ENCODE peak calls at places on chromosomes 12 and 14, in five cellular contexts. G is GM10248, Z is endothelial cell, U is keratinocyte, I is endodermal cell. J is an unnamed sample.

GRCh38 chr12:14283489-14284144 is 81.9 kb upstream of the ATF7IP start:
- DNase-seq in I (peak), G (peak), U (no peak), Z (no peak), J (no peak)

GRCh38 chr12:17992002-17992656 is 97.9 kb downstream of the RERGL start:
- DNase-seq in G (peak), U (no peak), Z (peak), I (peak), J (peak)

GRCh38 chr14:100826371-100827139 is 637 bp downstream of the MEG3 start:
- DNase-seq in G (no peak), I (no peak), U (no peak), Z (no peak), J (no peak)

GRCh38 chr12:24360907-24361306 is 411.4 kb upstream of the SOX5 start:
- DNase-seq in U (no peak), G (no peak), Z (no peak), I (no peak), J (no peak)

GRCh38 chr14:59251811-59252771 is 63.6 kb downstream of the DAAM1 start:
- DNase-seq in I (no peak), U (no peak), G (no peak), Z (no peak), J (no peak)

GRCh38 chr12:3083949-3084348 is 6.8 kb downstream of the TSPAN9 start:
- DNase-seq in U (no peak), Z (no peak), I (peak), G (no peak), J (no peak)

GRCh38 chr12:7101047-7101693 is 7.8 kb downstream of the C1RL start:
- DNase-seq in G (no peak), I (no peak), Z (no peak), U (no peak), J (no peak)

GRCh38 chr14:104192146-104192882 is 53.9 kb downstream of the KIF26A start:
- DNase-seq in G (no peak), U (no peak), I (no peak), Z (no peak), J (no peak)

GRCh38 chr14:33676135-33676566 is 274.7 kb downstream of the EGLN3 start:
- DNase-seq in U (no peak), I (peak), G (no peak), Z (peak), J (peak)

GRCh38 chr12:104695453-104696148 is 238.9 kb downstream of the CHST11 start:
- DNase-seq in I (peak), Z (no peak), G (peak), U (no peak), J (no peak)

GRCh38 chr12:51905507-51906438 is 1.5 kb upstream of the ACVRL1 start:
- DNase-seq in Z (no peak), G (no peak), U (no peak), I (peak), J (no peak)

GRCh38 chr12:46959484-46959883 is 119.9 kb upstream of the PCED1B start:
- DNase-seq in I (no peak), G (no peak), U (no peak), Z (no peak), J (no peak)

GRCh38 chr14:37413504-37414003 is 181.5 kb downstream of the FOXA1 start:
- DNase-seq in U (no peak), I (no peak), Z (no peak), G (no peak), J (no peak)

GRCh38 chr14:37599527-37600368 is 4.3 kb downstream of the TTC6 start:
- DNase-seq in G (no peak), U (no peak), I (peak), Z (peak), J (peak)

GRCh38 chr14:24513009-24513408 is 4.9 kb upstream of the CMA1 start:
- DNase-seq in I (peak), Z (peak), U (no peak), G (no peak), J (peak)

GRCh38 chr12:65123435-65124063 is 2.4 kb upstream of the WIF1 start:
- DNase-seq in I (no peak), Z (peak), G (peak), U (no peak), J (peak)

GRCh38 chr12:130992448-130992847 is 38.7 kb downstream of the ADGRD1 start:
- DNase-seq in U (no peak), I (no peak), Z (no peak), G (no peak), J (no peak)

GRCh38 chr12:3299929-3300832 is 190.8 kb upstream of the PRMT8 start:
- DNase-seq in G (peak), Z (peak), U (peak), I (peak), J (peak)

GRCh38 chr14:21902561-21903199 is 229.1 kb upstream of the OR4E1 start:
- DNase-seq in G (no peak), Z (no peak), U (no peak), I (peak), J (peak)
- TF ChIP-seq CTCF in G (peak), Z (peak), U (peak), I (peak), J (peak)

GRCh38 chr14:74532246-74532645 is 38.7 kb downstream of the ISCA2 start:
- DNase-seq in Z (no peak), I (no peak), G (no peak), U (no peak), J (no peak)

GRCh38 chr14:74528886-74529285 is 35.3 kb downstream of the ISCA2 start:
- DNase-seq in Z (no peak), U (no peak), G (no peak), I (no peak), J (no peak)

GRCh38 chr14:74528406-74528805 is 34.8 kb downstream of the ISCA2 start:
- DNase-seq in Z (no peak), I (no peak), G (no peak), U (no peak), J (no peak)

GRCh38 chr14:74531011-74531410 is 37.4 kb downstream of the ISCA2 start:
- DNase-seq in I (no peak), U (no peak), Z (no peak), G (no peak), J (no peak)

DNA sequence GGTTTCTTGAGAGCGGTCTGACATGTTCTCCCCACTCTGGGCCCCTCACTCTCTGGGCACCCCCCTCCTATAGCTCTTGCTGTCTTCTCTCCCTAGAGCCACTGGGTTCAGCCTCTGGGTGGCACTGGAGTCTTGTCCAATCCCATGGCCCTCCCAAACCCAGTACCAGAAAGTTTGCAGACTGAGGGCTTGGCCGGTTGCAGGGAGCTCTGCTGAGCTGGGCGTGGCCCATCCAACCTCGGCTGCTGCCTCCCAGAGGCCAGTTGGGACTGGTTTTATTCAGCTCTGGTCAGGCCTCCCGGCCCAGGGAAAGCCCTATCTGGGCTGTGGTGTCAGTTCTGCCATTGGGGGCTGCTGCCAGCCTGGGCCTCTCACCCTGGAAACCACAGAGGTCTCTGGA is 37.9 kb downstream of the ISCA2 start:
- DNase-seq in Z (no peak), I (peak), U (no peak), G (no peak), J (no peak)
- TF ChIP-seq CTCF in Z (no peak), I (peak), U (peak), G (no peak), J (no peak)

DNA sequence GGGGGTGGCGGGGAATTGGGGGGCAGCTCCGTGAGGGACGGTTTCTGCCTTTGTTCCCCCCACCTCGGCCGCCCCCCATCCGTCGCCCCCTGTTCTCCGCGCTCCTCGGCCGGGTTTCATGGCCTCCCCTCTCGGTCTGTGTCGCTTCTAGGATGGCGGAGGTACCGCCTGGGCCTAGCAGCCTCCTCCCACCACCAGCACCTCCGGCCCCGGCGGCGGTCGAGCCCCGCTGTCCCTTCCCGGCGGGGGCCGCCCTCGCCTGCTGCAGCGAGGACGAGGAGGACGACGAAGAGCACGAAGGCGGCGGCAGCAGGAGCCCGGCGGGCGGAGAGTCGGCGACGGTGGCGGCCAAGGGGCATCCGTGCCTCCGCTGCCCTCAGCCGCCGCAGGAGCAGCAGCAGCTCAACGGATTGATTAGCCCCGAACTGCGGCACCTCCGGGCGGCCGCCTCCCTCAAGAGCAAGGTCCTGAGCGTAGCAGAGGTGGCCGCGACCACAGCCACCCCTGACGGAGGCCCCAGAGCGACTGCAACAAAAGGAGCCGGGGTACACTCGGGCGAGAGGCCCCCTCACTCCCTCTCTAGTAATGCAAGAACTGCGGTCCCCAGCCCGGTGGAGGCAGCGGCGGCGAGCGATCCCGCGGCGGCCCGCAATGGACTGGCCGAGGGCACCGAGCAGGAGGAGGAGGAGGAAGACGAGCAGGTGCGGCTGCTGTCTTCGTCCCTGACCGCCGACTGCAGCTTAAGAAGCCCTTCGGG is 598 bp downstream of the NAA30 start:
- DNase-seq in I (peak), Z (peak), U (no peak), G (peak), J (peak)
- TF ChIP-seq CTCF in I (no peak), Z (no peak), U (no peak), G (no peak), J (no peak)

DNA sequence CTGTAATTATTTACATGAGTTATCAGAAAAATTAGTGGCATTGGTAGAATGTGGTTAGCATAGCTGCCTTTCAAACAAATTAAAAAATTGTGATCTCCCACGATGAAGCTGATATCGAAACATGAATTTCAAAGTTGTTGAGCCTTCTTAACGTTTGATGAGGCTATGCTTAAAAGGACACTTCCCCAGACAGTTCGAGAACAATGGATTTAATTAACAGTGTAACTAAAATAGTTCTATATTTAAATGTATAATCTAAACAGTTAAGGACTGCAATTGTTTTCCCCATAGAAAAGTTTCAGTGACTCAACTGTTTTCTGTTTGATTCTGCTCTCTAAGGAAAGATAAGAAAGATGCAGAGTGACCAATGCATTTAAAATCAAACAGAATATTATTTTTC is 1.6 kb downstream of the CLEC2B start:
- DNase-seq in I (no peak), G (no peak), U (no peak), Z (no peak), J (no peak)
- TF ChIP-seq CTCF in I (no peak), G (no peak), U (no peak), Z (no peak), J (no peak)

GRCh38 chr12:113234483-113234882 is 13.2 kb downstream of the TPCN1 start:
- DNase-seq in G (no peak), Z (no peak), I (no peak), U (no peak), J (no peak)
- TF ChIP-seq CTCF in G (no peak), Z (no peak), I (no peak), U (no peak), J (no peak)

GRCh38 chr12:58580095-58580494 is 340.2 kb downstream of the LRIG3 start:
- DNase-seq in U (no peak), I (no peak), G (no peak), Z (no peak), J (no peak)
- TF ChIP-seq CTCF in U (no peak), I (no peak), G (no peak), Z (no peak), J (no peak)

GRCh38 chr12:58349161-58349560 is 407.8 kb downstream of the ATP23 start:
- DNase-seq in Z (no peak), I (no peak), G (no peak), U (no peak), J (no peak)
- TF ChIP-seq CTCF in Z (no peak), I (no peak), G (no peak), U (no peak), J (no peak)

DNA sequence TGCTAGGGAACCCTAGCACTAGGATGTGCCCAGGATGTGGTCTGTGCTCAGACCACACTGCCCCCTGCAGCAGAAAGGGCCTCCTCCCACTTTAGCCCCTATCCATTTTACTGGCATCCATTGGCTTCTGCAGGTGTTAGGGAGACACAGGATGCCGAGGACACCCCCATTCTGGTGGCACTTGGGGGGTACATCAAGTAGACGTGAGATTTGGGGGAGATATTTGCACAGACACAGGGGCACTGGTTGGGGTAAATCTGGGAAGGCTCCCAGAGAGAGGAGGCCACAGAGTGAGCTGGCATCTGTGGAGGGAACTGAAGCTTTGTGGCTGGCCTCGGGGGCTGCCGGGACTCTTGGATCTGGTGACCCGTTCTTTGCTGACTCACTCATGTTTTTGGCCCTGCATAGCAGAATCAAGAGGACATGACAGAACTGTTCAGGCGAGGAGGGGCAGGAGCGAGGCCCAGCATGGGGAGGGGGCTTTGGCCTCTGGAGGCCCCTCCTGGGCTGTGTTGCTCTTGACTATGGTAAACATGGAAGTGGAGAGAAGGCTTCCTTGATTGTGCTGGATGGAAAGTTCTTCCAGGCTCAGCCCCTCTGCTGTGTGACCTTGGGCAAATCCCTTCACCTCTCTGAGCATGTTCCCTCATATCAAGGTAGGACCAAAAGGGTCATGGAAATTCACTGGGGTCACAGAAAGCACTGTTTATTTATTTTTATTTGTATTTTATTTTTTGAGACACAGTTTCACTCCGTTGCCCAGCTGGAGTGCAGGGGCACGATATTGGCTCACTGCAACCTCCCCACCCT is 1.8 kb downstream of the PLBD2 start:
- DNase-seq in U (no peak), I (peak), Z (no peak), G (no peak), J (no peak)
- TF ChIP-seq CTCF in U (no peak), I (peak), Z (no peak), G (no peak), J (no peak)

J was measured in nephron progenitor cell.